ENCODE peak calls at places on chromosomes 11 and 22, in five cellular contexts. Y is GM12878, B is AG04450, N is hepatocyte, C is fibroblast of lung. W is an unnamed sample.
A peak's percentile ranks its signal among the peaks of the same experiment; 100 is the strongest.

GRCh38 chr11:8065031-8065430 is 16.0 kb upstream of the TUB start:
- DNase-seq in C (no peak), Y (no peak), B (no peak), N (no peak), W (no peak)

GRCh38 chr22:29195964-29196666 is 9.6 kb upstream of the EMID1 start:
- DNase-seq in N (no peak), Y (no peak), B (no peak), C (no peak), W (no peak)

GRCh38 chr11:19311306-19312030 is 70.7 kb upstream of the E2F8 start:
- DNase-seq in C (peak; percentile 13), B (peak; percentile 13), Y (peak; percentile 19), N (peak; percentile 76), W (peak; percentile 78)

GRCh38 chr22:39589880-39590279 is 19.3 kb downstream of the CACNA1I start:
- DNase-seq in N (no peak), C (no peak), Y (no peak), B (no peak), W (no peak)

GRCh38 chr11:115541518-115541917 is 37.3 kb upstream of the CADM1 start:
- DNase-seq in N (no peak), C (no peak), B (no peak), Y (no peak), W (no peak)

GRCh38 chr11:32610926-32611325 is 27.3 kb downstream of the EIF3M start:
- DNase-seq in N (no peak), C (no peak), B (no peak), Y (no peak), W (no peak)

GRCh38 chr22:20268289-20268349 is at the start of gene RTN4R:
- DNase-seq in B (no peak), N (no peak), Y (no peak), C (no peak), W (no peak)

GRCh38 chr11:46916251-46916650 is 2.1 kb downstream of the LRP4 start:
- DNase-seq in N (no peak), B (no peak), C (no peak), Y (no peak), W (no peak)

GRCh38 chr22:26139320-26139719 is 29.9 kb upstream of the SEZ6L start:
- DNase-seq in B (no peak), N (no peak), C (no peak), Y (no peak), W (no peak)

GRCh38 chr22:39526736-39527171 is 5.8 kb downstream of the RPS19BP1 start:
- DNase-seq in B (no peak), Y (no peak), C (no peak), N (no peak), W (no peak)

GRCh38 chr11:71410363-71410966 is 37.7 kb downstream of the DHCR7 start:
- DNase-seq in N (no peak), C (no peak), Y (no peak), B (no peak), W (no peak)

GRCh38 chr22:40610329-40610850 is 26.1 kb downstream of the MRTFA start:
- DNase-seq in Y (no peak), C (peak; percentile 42), B (no peak), N (no peak), W (no peak)

GRCh38 chr11:18259259-18259658 is 6.8 kb upstream of the SAA1 start:
- DNase-seq in C (no peak), Y (no peak), N (no peak), B (no peak), W (no peak)

GRCh38 chr11:30478923-30479322 is 107.2 kb downstream of the MPPED2 start:
- DNase-seq in C (no peak), N (no peak), B (no peak), Y (no peak), W (no peak)

GRCh38 chr11:77199346-77199745 is 71.3 kb downstream of the MYO7A start:
- DNase-seq in B (no peak), Y (no peak), C (no peak), N (no peak), W (no peak)

GRCh38 chr11:77200351-77200750 is 72.3 kb downstream of the MYO7A start:
- DNase-seq in Y (no peak), N (no peak), B (no peak), C (no peak), W (no peak)

GRCh38 chr11:77197626-77198320 is 69.7 kb downstream of the MYO7A start:
- DNase-seq in N (no peak), C (no peak), Y (no peak), B (no peak), W (no peak)

GRCh38 chr11:77196961-77197360 is 68.9 kb downstream of the MYO7A start:
- DNase-seq in B (no peak), Y (no peak), C (no peak), N (no peak), W (no peak)

DNA sequence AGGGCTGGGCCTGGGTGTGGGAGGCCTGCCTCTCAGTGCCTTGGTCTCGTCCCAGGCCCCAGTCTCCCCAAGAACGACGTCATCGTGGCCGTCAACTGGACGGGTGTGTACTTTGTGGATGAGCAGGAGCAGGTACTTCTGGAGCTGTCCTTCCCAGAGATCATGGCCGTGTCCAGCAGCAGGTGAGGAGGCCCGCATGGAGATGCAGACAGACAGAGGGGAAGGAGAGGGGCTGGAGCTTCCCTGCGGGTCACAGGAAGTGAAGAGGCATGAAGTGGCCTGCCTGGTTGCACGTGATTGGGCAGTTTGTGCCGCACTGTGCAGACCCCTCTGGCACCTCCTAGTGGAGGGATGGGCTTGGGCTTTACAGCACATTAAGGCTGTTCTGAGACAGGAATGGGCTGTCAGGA is 70.4 kb downstream of the MYO7A start:
- DNase-seq in C (no peak), Y (no peak), B (no peak), N (no peak), W (no peak)
- TF ChIP-seq CTCF in C (peak; percentile 11), Y (no peak), B (peak; percentile 44), N (no peak), W (no peak)

GRCh38 chr22:36856792-36857135 is 4.0 kb upstream of the NCF4 start:
- DNase-seq in N (no peak), C (no peak), Y (no peak), B (no peak), W (no peak)
- H3K27ac ChIP-seq in N (no peak overlapping the region), C (no peak overlapping the region), Y (no peak overlapping the region), B (no peak overlapping the region), W (no peak overlapping the region)

GRCh38 chr11:49208006-49208721 is at the start of gene FOLH1:
- DNase-seq in N (no peak), C (no peak), Y (no peak), B (no peak), W (peak; percentile 18)
- H3K4me3 ChIP-seq in N (no peak within 1 kb of the TSS), C (peak within 1 kb of the TSS; percentile 39), Y (no peak within 1 kb of the TSS), B (no peak within 1 kb of the TSS), W (no peak within 1 kb of the TSS)

GRCh38 chr11:129279326-129280026 is 87.4 kb upstream of the ARHGAP32 start:
- DNase-seq in C (peak; percentile 78), N (peak; percentile 94), Y (no peak), B (no peak), W (peak; percentile 83)
- TF ChIP-seq CTCF in C (no peak), N (no peak), Y (no peak), B (no peak), W (no peak)